ENCODE peak calls at places on chromosomes 6 and 20, in seven cellular contexts. K, J, P, Q, V, Y and L are unnamed samples.
A peak's percentile ranks its signal among the peaks of the same experiment; 100 is the strongest.

GRCh38 chr6:167858086-167858591 is 31.4 kb downstream of the AFDN start:
- DNase-seq in J (no peak), V (no peak), K (no peak), P (no peak), Y (no peak), Q (no peak), L (no peak)

GRCh38 chr20:57217802-57218201 is 48.6 kb downstream of the BMP7 start:
- DNase-seq in P (no peak), Q (no peak), V (no peak), Y (no peak), J (no peak), K (no peak), L (no peak)

GRCh38 chr6:121465101-121465500 is 29.7 kb downstream of the GJA1 start:
- DNase-seq in Q (no peak), J (no peak), V (no peak), Y (no peak), K (no peak), P (no peak), L (no peak)

GRCh38 chr20:52129611-52130010 is 62.0 kb downstream of the ZFP64 start:
- DNase-seq in Q (no peak), Y (no peak), P (no peak), V (no peak), K (no peak), J (no peak), L (no peak)

GRCh38 chr6:46011241-46012085 is 4.2 kb downstream of the CLIC5 start:
- DNase-seq in Q (no peak), K (no peak), Y (peak; percentile 69), J (no peak), P (no peak), V (no peak), L (no peak)

GRCh38 chr20:31569163-31570020 is 35.7 kb upstream of the ID1 start:
- DNase-seq in V (peak; percentile 42), Q (peak; percentile 50), P (peak; percentile 75), Y (peak; percentile 64), K (no peak), J (no peak), L (peak; percentile 86)

GRCh38 chr20:60223174-60223573 is 265.0 kb downstream of the CDH26 start:
- DNase-seq in K (no peak), J (no peak), Y (no peak), Q (no peak), P (no peak), V (no peak), L (no peak)

GRCh38 chr6:15096894-15097837 is 148.7 kb upstream of the JARID2 start:
- DNase-seq in Y (no peak), P (no peak), K (no peak), Q (no peak), V (no peak), J (no peak), L (no peak)

GRCh38 chr6:39091163-39091562 is 23.8 kb downstream of the SAYSD1 start:
- DNase-seq in V (no peak), K (no peak), J (no peak), P (no peak), Y (no peak), Q (no peak), L (no peak)

GRCh38 chr6:12324096-12324495 is 33.9 kb downstream of the EDN1 start:
- DNase-seq in Q (no peak), V (no peak), K (no peak), P (no peak), Y (peak; percentile 65), J (peak; percentile 88), L (no peak)

GRCh38 chr20:43430265-43430664 is 27.4 kb upstream of the SRSF6 start:
- DNase-seq in Y (no peak), V (no peak), Q (no peak), J (no peak), P (no peak), K (no peak), L (no peak)

GRCh38 chr6:167937301-167937700 is 60.2 kb upstream of the KIF25 start:
- DNase-seq in Q (no peak), P (no peak), Y (no peak), V (no peak), K (no peak), J (no peak), L (no peak)

GRCh38 chr20:2518096-2518495 is 9.4 kb upstream of the ZNF343 start:
- DNase-seq in V (no peak), P (no peak), Y (no peak), Q (no peak), J (no peak), K (no peak), L (no peak)

GRCh38 chr6:150033197-150033771 is 8.0 kb upstream of the RAET1L start:
- DNase-seq in V (no peak), K (no peak), J (no peak), Q (no peak), Y (no peak), P (no peak), L (no peak)

GRCh38 chr6:101393291-101394251 is at the start of gene GRIK2:
- DNase-seq in Y (peak; percentile 25), Q (peak; percentile 22), J (peak; percentile 42), K (no peak), V (peak; percentile 52), P (no peak), L (no peak)

GRCh38 chr6:137792160-137793033 is 74.7 kb upstream of the TNFAIP3 start:
- DNase-seq in Y (no peak), J (no peak), K (no peak), V (no peak), Q (no peak), P (no peak), L (no peak)

GRCh38 chr6:88867841-88868558 is 95.4 kb downstream of the RNGTT start:
- DNase-seq in J (no peak), P (no peak), Q (no peak), Y (no peak), V (no peak), K (no peak), L (no peak)

GRCh38 chr20:9235518-9235917 is 166.6 kb downstream of the PLCB4 start:
- DNase-seq in K (no peak), V (no peak), P (no peak), J (no peak), Y (no peak), Q (no peak), L (no peak)

GRCh38 chr20:25025091-25025861 is 32.7 kb downstream of the ACSS1 start:
- DNase-seq in Y (peak; percentile 5), J (no peak), V (peak; percentile 40), K (no peak), Q (no peak), P (peak; percentile 13), L (peak; percentile 49)

GRCh38 chr6:143962644-143962929 is 45.5 kb downstream of the PLAGL1 start:
- DNase-seq in J (no peak), P (no peak), Y (no peak), Q (no peak), V (no peak), K (no peak), L (no peak)

GRCh38 chr6:143965503-143966171 is 42.4 kb downstream of the PLAGL1 start:
- DNase-seq in Q (no peak), V (no peak), P (no peak), K (no peak), J (no peak), Y (no peak), L (no peak)

GRCh38 chr6:143963158-143963919 is 44.7 kb downstream of the PLAGL1 start:
- DNase-seq in Y (no peak), P (no peak), Q (no peak), J (no peak), V (no peak), K (no peak), L (no peak)

GRCh38 chr6:143966291-143966690 is 41.8 kb downstream of the PLAGL1 start:
- DNase-seq in V (no peak), K (no peak), Y (no peak), P (no peak), Q (no peak), J (no peak), L (no peak)

DNA sequence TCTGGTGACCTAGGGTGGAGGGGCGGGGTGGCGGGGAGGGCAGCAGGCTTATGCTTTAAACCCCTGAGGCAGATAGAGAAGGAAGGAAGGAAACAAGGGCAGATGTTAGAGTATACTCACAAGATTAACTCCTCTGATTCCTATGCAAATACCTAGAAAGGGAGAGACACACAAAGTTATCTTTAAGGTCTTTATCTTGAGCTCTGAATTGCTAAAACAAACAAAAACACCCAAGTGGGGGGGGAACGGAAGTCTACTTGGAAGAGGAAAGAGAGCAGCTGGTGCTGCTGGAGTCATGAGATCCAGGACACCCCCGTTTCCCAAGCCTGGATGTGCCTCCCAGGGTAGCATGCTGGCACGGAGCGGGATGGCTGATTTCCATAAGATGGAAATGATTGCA is 43.4 kb downstream of the PLAGL1 start:
- DNase-seq in Q (no peak), J (no peak), K (no peak), Y (no peak), P (no peak), V (no peak), L (no peak)
- H3K4me1 ChIP-seq in Q (peaks cover 30% of the 10 kb centered on the region), J (no peaks in the 10 kb centered on the region), K (peaks cover 44% of the 10 kb centered on the region), Y (no peaks in the 10 kb centered on the region), P (peaks cover 4% of the 10 kb centered on the region), V (peaks cover 28% of the 10 kb centered on the region), L (no peaks in the 10 kb centered on the region)

DNA sequence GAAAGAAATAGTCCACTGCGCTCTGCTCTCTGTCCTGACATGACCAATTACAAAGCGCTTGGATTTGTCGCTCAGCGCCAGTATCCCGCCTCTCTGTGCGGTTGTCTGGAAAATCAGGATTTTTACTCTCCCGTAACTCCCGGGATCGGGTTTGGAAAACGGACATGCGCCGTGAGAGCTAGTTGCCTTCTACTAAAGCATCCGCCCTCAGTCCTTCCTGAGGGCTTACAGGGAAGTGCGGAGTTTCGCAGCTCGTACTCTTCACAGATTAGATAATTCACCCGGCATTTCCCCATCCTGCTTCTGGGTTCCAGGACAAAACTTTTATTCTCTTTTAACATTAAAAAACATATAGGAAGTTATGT is 427 bp upstream of the MKKS start:
- DNase-seq in J (peak; percentile 94), P (peak; percentile 92), V (peak; percentile 94), Q (peak; percentile 95), Y (peak; percentile 95), K (peak; percentile 71), L (peak; percentile 91)
- TF ChIP-seq POLR2A in J (peak; percentile 80), P (peak; percentile 91), V (peak; percentile 77), Q (peak; percentile 99), Y (peak; percentile 98), K (peak; percentile 86), L (no peak)

GRCh38 chr6:109453594-109454482 is 1.7 kb downstream of the MICAL1 start:
- DNase-seq in Y (no peak), J (no peak), P (peak; percentile 67), Q (no peak), V (peak; percentile 57), K (no peak), L (peak; percentile 84)
- H3K4me3 ChIP-seq in Y (peak overlapping the region; percentile 63), J (no peak overlapping the region), P (no peak overlapping the region), Q (no peak overlapping the region), V (peak overlapping the region; percentile 93), K (no peak overlapping the region), L (no peak overlapping the region)

GRCh38 chr6:158797331-158798202 is 21.6 kb downstream of the EZR start:
- DNase-seq in Y (no peak), V (no peak), J (no peak), P (no peak), Q (no peak), K (no peak), L (no peak)

GRCh38 chr6:158799051-158799792 is 19.9 kb downstream of the EZR start:
- DNase-seq in J (peak; percentile 89), K (no peak), Y (peak; percentile 59), P (peak; percentile 53), Q (peak; percentile 87), V (no peak), L (no peak)

GRCh38 chr6:158795516-158795915 is 23.7 kb downstream of the EZR start:
- DNase-seq in P (no peak), V (no peak), Y (peak; percentile 17), Q (no peak), J (no peak), K (no peak), L (no peak)

GRCh38 chr6:158798311-158798710 is 20.9 kb downstream of the EZR start:
- DNase-seq in K (no peak), Q (no peak), P (no peak), Y (peak; percentile 20), V (no peak), J (no peak), L (peak; percentile 83)

GRCh38 chr6:158796353-158796752 is 22.8 kb downstream of the EZR start:
- DNase-seq in J (no peak), P (no peak), K (no peak), Q (no peak), V (no peak), Y (no peak), L (no peak)
- H3K4me1 ChIP-seq in J (peaks cover 14% of the 10 kb centered on the region), P (peaks cover 18% of the 10 kb centered on the region), K (peaks cover 97% of the 10 kb centered on the region), Q (peaks cover 42% of the 10 kb centered on the region), V (peaks cover 81% of the 10 kb centered on the region), Y (peaks cover 47% of the 10 kb centered on the region), L (peaks cover 90% of the 10 kb centered on the region)